ENCODE peak calls at places on chromosomes 6 and 20, in seven cellular contexts. K, E, O, G, Y, R and M are unnamed samples.

GRCh38 chr6:43842231-43842794 is 72.3 kb downstream of the VEGFA start:
- ATAC-seq in K (no peak), E (no peak), O (no peak), G (no peak), Y (no peak), R (no peak), M (no peak)

GRCh38 chr6:74320715-74321114 is 624.7 kb downstream of the CD109 start:
- ATAC-seq in K (no peak), E (no peak), O (no peak), G (no peak), Y (no peak), R (no peak), M (no peak)

GRCh38 chr6:134642217-134642616 is 307.7 kb downstream of the ALDH8A1 start:
- ATAC-seq in K (no peak), E (no peak), O (no peak), G (peak; percentile 4), Y (no peak), R (no peak), M (no peak)

GRCh38 chr6:32148289-32148688 is 3.5 kb downstream of the PRRT1 start:
- ATAC-seq in K (no peak), E (no peak), O (no peak), G (no peak), Y (no peak), R (no peak), M (no peak)

GRCh38 chr6:17816921-17817611 is 110.3 kb upstream of the NUP153 start:
- ATAC-seq in K (no peak), E (no peak), O (no peak), G (no peak), Y (no peak), R (no peak), M (no peak)

GRCh38 chr20:17921774-17922173 is 46.8 kb downstream of the SNX5 start:
- ATAC-seq in K (no peak), E (no peak), O (no peak), G (no peak), Y (no peak), R (no peak), M (no peak)

GRCh38 chr20:60857708-60858107 is 394.4 kb upstream of the CDH4 start:
- ATAC-seq in K (no peak), E (no peak), O (peak; percentile 12), G (no peak), Y (no peak), R (no peak), M (no peak)

GRCh38 chr20:25601659-25602058 is 16.3 kb upstream of the NINL start:
- ATAC-seq in K (no peak), E (no peak), O (no peak), G (no peak), Y (no peak), R (no peak), M (no peak)

GRCh38 chr6:44676826-44677433 is 289.4 kb downstream of the CDC5L start:
- ATAC-seq in K (no peak), E (no peak), O (no peak), G (no peak), Y (no peak), R (no peak), M (no peak)

GRCh38 chr6:143579703-143580102 is 68.2 kb upstream of the FUCA2 start:
- ATAC-seq in K (no peak), E (peak; percentile 35), O (no peak), G (peak; percentile 96), Y (no peak), R (peak; percentile 73), M (no peak)

GRCh38 chr6:25298508-25298834 is 19.3 kb downstream of the CARMIL1 start:
- ATAC-seq in K (no peak), E (no peak), O (no peak), G (no peak), Y (no peak), R (no peak), M (no peak)

GRCh38 chr6:107679457-107679856 is 144.7 kb downstream of the SCML4 start:
- ATAC-seq in K (no peak), E (no peak), O (no peak), G (no peak), Y (no peak), R (no peak), M (no peak)

GRCh38 chr6:11292837-11293236 is 60.4 kb upstream of the NEDD9 start:
- ATAC-seq in K (no peak), E (no peak), O (no peak), G (no peak), Y (no peak), R (no peak), M (no peak)

GRCh38 chr20:1646975-1647431 is 10.6 kb downstream of the SIRPG start:
- ATAC-seq in K (peak; percentile 80), E (no peak), O (peak; percentile 81), G (no peak), Y (no peak), R (no peak), M (no peak)

GRCh38 chr20:19986419-19986818 is 30.7 kb upstream of the NAA20 start:
- ATAC-seq in K (no peak), E (peak; percentile 87), O (no peak), G (peak; percentile 74), Y (no peak), R (peak; percentile 77), M (no peak)

GRCh38 chr6:45044510-45045252 is 283.4 kb upstream of the RUNX2 start:
- ATAC-seq in K (no peak), E (no peak), O (no peak), G (no peak), Y (no peak), R (no peak), M (no peak)

GRCh38 chr6:88143768-88144167 is 22.4 kb downstream of the CNR1 start:
- ATAC-seq in K (no peak), E (no peak), O (no peak), G (no peak), Y (no peak), R (no peak), M (no peak)

GRCh38 chr20:5864873-5865582 is 85.3 kb downstream of the TRMT6 start:
- ATAC-seq in K (no peak), E (no peak), O (no peak), G (peak; percentile 77), Y (no peak), R (no peak), M (no peak)

GRCh38 chr6:14423955-14424354 is 306.4 kb downstream of the CD83 start:
- ATAC-seq in K (no peak), E (no peak), O (peak; percentile 73), G (no peak), Y (no peak), R (no peak), M (no peak)

GRCh38 chr6:33609444-33610034 is 11.6 kb upstream of the ITPR3 start:
- ATAC-seq in K (no peak), E (peak; percentile 82), O (no peak), G (no peak), Y (no peak), R (peak; percentile 41), M (peak; percentile 51)

GRCh38 chr6:94026575-94026974 is 607.2 kb upstream of the EPHA7 start:
- ATAC-seq in K (no peak), E (no peak), O (no peak), G (no peak), Y (no peak), R (no peak), M (no peak)

GRCh38 chr20:3082955-3083952 is 1.3 kb downstream of the AVP start:
- ATAC-seq in K (peak; percentile 50), E (no peak), O (peak; percentile 42), G (peak; percentile 16), Y (peak; percentile 10), R (no peak), M (no peak)

GRCh38 chr6:1024587-1024986 is 287.3 kb upstream of the FOXQ1 start:
- ATAC-seq in K (no peak), E (no peak), O (no peak), G (no peak), Y (no peak), R (peak; percentile 72), M (no peak)